ENCODE peak calls at places on chromosomes 1 and 21, in eight cellular contexts. One of them, this sample, is unnamed.

GRCh38 chr1:9478021-9478420 is 61.2 kb upstream of the SLC25A33 start:
- DNase-seq in testis: no peak
- DNase-seq in K562: no peak
- DNase-seq in GM23248: no peak
- DNase-seq in thoracic aorta: no peak
- DNase-seq in tibial artery: no peak
- DNase-seq in body of pancreas: no peak
- DNase-seq in naive thymus-derived CD4-positive, alpha-beta T cell: no peak
- DNase-seq in this sample: no peak

GRCh38 chr21:40074198-40074597 is 207.0 kb downstream of the PCP4 start:
- DNase-seq in testis: no peak
- DNase-seq in K562: no peak
- DNase-seq in GM23248: no peak
- DNase-seq in thoracic aorta: no peak
- DNase-seq in tibial artery: no peak
- DNase-seq in body of pancreas: no peak
- DNase-seq in naive thymus-derived CD4-positive, alpha-beta T cell: no peak
- DNase-seq in this sample: no peak

GRCh38 chr1:248231117-248231516 is at the start of gene OR2M4:
- DNase-seq in testis: no peak
- DNase-seq in K562: no peak
- DNase-seq in GM23248: no peak
- DNase-seq in thoracic aorta: no peak
- DNase-seq in tibial artery: no peak
- DNase-seq in body of pancreas: no peak
- DNase-seq in naive thymus-derived CD4-positive, alpha-beta T cell: no peak
- DNase-seq in this sample: no peak

GRCh38 chr21:39051561-39051949 is 131.7 kb downstream of the PSMG1 start:
- DNase-seq in testis: no peak
- DNase-seq in K562: no peak
- DNase-seq in GM23248: peak; percentile 93
- DNase-seq in thoracic aorta: no peak
- DNase-seq in tibial artery: no peak
- DNase-seq in body of pancreas: no peak
- DNase-seq in naive thymus-derived CD4-positive, alpha-beta T cell: no peak
- DNase-seq in this sample: peak; percentile 37

GRCh38 chr1:7703321-7704213 is 67.5 kb upstream of the VAMP3 start:
- DNase-seq in testis: peak; percentile 40
- DNase-seq in K562: peak; percentile 26
- DNase-seq in GM23248: no peak
- DNase-seq in thoracic aorta: no peak
- DNase-seq in tibial artery: no peak
- DNase-seq in body of pancreas: peak; percentile 35
- DNase-seq in naive thymus-derived CD4-positive, alpha-beta T cell: no peak
- DNase-seq in this sample: no peak

GRCh38 chr1:17156108-17156507 is 36.9 kb upstream of the PADI2 start:
- DNase-seq in testis: peak; percentile 62
- DNase-seq in K562: no peak
- DNase-seq in GM23248: peak; percentile 14
- DNase-seq in thoracic aorta: no peak
- DNase-seq in tibial artery: no peak
- DNase-seq in body of pancreas: no peak
- DNase-seq in naive thymus-derived CD4-positive, alpha-beta T cell: no peak
- DNase-seq in this sample: no peak

GRCh38 chr1:171966426-171967220 is 125.3 kb downstream of the DNM3 start:
- DNase-seq in testis: no peak
- DNase-seq in K562: no peak
- DNase-seq in GM23248: peak; percentile 1
- DNase-seq in thoracic aorta: no peak
- DNase-seq in tibial artery: no peak
- DNase-seq in body of pancreas: no peak
- DNase-seq in naive thymus-derived CD4-positive, alpha-beta T cell: no peak
- DNase-seq in this sample: no peak

GRCh38 chr1:40772146-40772770 is 11.3 kb upstream of the KCNQ4 start:
- DNase-seq in testis: no peak
- DNase-seq in K562: no peak
- DNase-seq in GM23248: no peak
- DNase-seq in thoracic aorta: no peak
- DNase-seq in tibial artery: no peak
- DNase-seq in body of pancreas: no peak
- DNase-seq in naive thymus-derived CD4-positive, alpha-beta T cell: no peak
- DNase-seq in this sample: no peak

GRCh38 chr1:186757851-186758250 is 70.9 kb upstream of the PLA2G4A start:
- DNase-seq in testis: no peak
- DNase-seq in K562: no peak
- DNase-seq in GM23248: no peak
- DNase-seq in thoracic aorta: no peak
- DNase-seq in tibial artery: no peak
- DNase-seq in body of pancreas: no peak
- DNase-seq in naive thymus-derived CD4-positive, alpha-beta T cell: no peak
- DNase-seq in this sample: no peak

GRCh38 chr1:4654764-4655673 is 610 bp downstream of the AJAP1 start:
- DNase-seq in testis: no peak
- DNase-seq in K562: no peak
- DNase-seq in GM23248: peak; percentile 20
- DNase-seq in thoracic aorta: no peak
- DNase-seq in tibial artery: no peak
- DNase-seq in body of pancreas: no peak
- DNase-seq in naive thymus-derived CD4-positive, alpha-beta T cell: no peak
- DNase-seq in this sample: no peak

GRCh38 chr1:233107130-233107529 is 156.7 kb downstream of the NTPCR start:
- DNase-seq in testis: no peak
- DNase-seq in K562: no peak
- DNase-seq in GM23248: peak; percentile 20
- DNase-seq in thoracic aorta: no peak
- DNase-seq in tibial artery: no peak
- DNase-seq in body of pancreas: no peak
- DNase-seq in naive thymus-derived CD4-positive, alpha-beta T cell: no peak
- DNase-seq in this sample: no peak

GRCh38 chr1:8012955-8013354 is 13.2 kb downstream of the ERRFI1 start:
- DNase-seq in testis: no peak
- DNase-seq in K562: no peak
- DNase-seq in GM23248: no peak
- DNase-seq in thoracic aorta: no peak
- DNase-seq in tibial artery: no peak
- DNase-seq in body of pancreas: no peak
- DNase-seq in naive thymus-derived CD4-positive, alpha-beta T cell: no peak
- DNase-seq in this sample: no peak

GRCh38 chr1:73914994-73915393 is 283.0 kb downstream of the LRRIQ3 start:
- DNase-seq in testis: no peak
- DNase-seq in K562: no peak
- DNase-seq in GM23248: no peak
- DNase-seq in thoracic aorta: no peak
- DNase-seq in tibial artery: no peak
- DNase-seq in body of pancreas: no peak
- DNase-seq in naive thymus-derived CD4-positive, alpha-beta T cell: no peak
- DNase-seq in this sample: no peak

GRCh38 chr1:182962554-182963115 is 9.7 kb upstream of the SHCBP1L start:
- DNase-seq in testis: peak; percentile 88
- DNase-seq in K562: peak; percentile 86
- DNase-seq in GM23248: peak; percentile 97
- DNase-seq in thoracic aorta: peak; percentile 43
- DNase-seq in tibial artery: peak; percentile 83
- DNase-seq in body of pancreas: peak; percentile 76
- DNase-seq in naive thymus-derived CD4-positive, alpha-beta T cell: no peak
- DNase-seq in this sample: peak; percentile 83

GRCh38 chr21:20971296-20971921 is 26.8 kb upstream of the NCAM2 start:
- DNase-seq in testis: peak; percentile 78
- DNase-seq in K562: peak; percentile 59
- DNase-seq in GM23248: peak; percentile 76
- DNase-seq in thoracic aorta: no peak
- DNase-seq in tibial artery: no peak
- DNase-seq in body of pancreas: peak; percentile 41
- DNase-seq in naive thymus-derived CD4-positive, alpha-beta T cell: no peak
- DNase-seq in this sample: peak; percentile 57

GRCh38 chr1:79042117-79042516 is 35.6 kb upstream of the ADGRL4 start:
- DNase-seq in testis: no peak
- DNase-seq in K562: no peak
- DNase-seq in GM23248: peak; percentile 79
- DNase-seq in thoracic aorta: no peak
- DNase-seq in tibial artery: no peak
- DNase-seq in body of pancreas: no peak
- DNase-seq in naive thymus-derived CD4-positive, alpha-beta T cell: no peak
- DNase-seq in this sample: no peak

GRCh38 chr1:222817529-222817928 is 2.7 kb downstream of the DISP1 start:
- DNase-seq in testis: no peak
- DNase-seq in K562: no peak
- DNase-seq in GM23248: peak; percentile 96
- DNase-seq in thoracic aorta: peak; percentile 16
- DNase-seq in tibial artery: no peak
- DNase-seq in body of pancreas: no peak
- DNase-seq in naive thymus-derived CD4-positive, alpha-beta T cell: no peak
- DNase-seq in this sample: peak; percentile 94

GRCh38 chr1:8075511-8076051 is 49.5 kb upstream of the ERRFI1 start:
- DNase-seq in testis: no peak
- DNase-seq in K562: no peak
- DNase-seq in GM23248: peak; percentile 12
- DNase-seq in thoracic aorta: no peak
- DNase-seq in tibial artery: no peak
- DNase-seq in body of pancreas: no peak
- DNase-seq in naive thymus-derived CD4-positive, alpha-beta T cell: no peak
- DNase-seq in this sample: no peak

GRCh38 chr1:245370905-245371581 is 216.3 kb downstream of the KIF26B start:
- DNase-seq in testis: peak; percentile 68
- DNase-seq in K562: no peak
- DNase-seq in GM23248: no peak
- DNase-seq in thoracic aorta: no peak
- DNase-seq in tibial artery: no peak
- DNase-seq in body of pancreas: no peak
- DNase-seq in naive thymus-derived CD4-positive, alpha-beta T cell: no peak
- DNase-seq in this sample: no peak

GRCh38 chr21:42524341-42525227 is 10.9 kb downstream of the SLC37A1 start:
- DNase-seq in testis: peak; percentile 67
- DNase-seq in K562: no peak
- DNase-seq in GM23248: peak; percentile 39
- DNase-seq in thoracic aorta: peak; percentile 41
- DNase-seq in tibial artery: peak; percentile 69
- DNase-seq in body of pancreas: no peak
- DNase-seq in naive thymus-derived CD4-positive, alpha-beta T cell: no peak
- DNase-seq in this sample: peak; percentile 15

GRCh38 chr1:98700228-98700627 is 38.7 kb downstream of the SNX7 start:
- DNase-seq in testis: no peak
- DNase-seq in K562: no peak
- DNase-seq in GM23248: no peak
- DNase-seq in thoracic aorta: no peak
- DNase-seq in tibial artery: no peak
- DNase-seq in body of pancreas: no peak
- DNase-seq in naive thymus-derived CD4-positive, alpha-beta T cell: no peak
- DNase-seq in this sample: no peak

GRCh38 chr1:215284966-215285365 is 202.4 kb downstream of the KCNK2 start:
- DNase-seq in testis: no peak
- DNase-seq in K562: no peak
- DNase-seq in GM23248: no peak
- DNase-seq in thoracic aorta: no peak
- DNase-seq in tibial artery: no peak
- DNase-seq in body of pancreas: no peak
- DNase-seq in naive thymus-derived CD4-positive, alpha-beta T cell: no peak
- DNase-seq in this sample: no peak

GRCh38 chr1:43554444-43554992 is 23.8 kb downstream of the PTPRF start:
- DNase-seq in testis: no peak
- DNase-seq in K562: peak; percentile 67
- DNase-seq in GM23248: peak; percentile 76
- DNase-seq in thoracic aorta: no peak
- DNase-seq in tibial artery: no peak
- DNase-seq in body of pancreas: no peak
- DNase-seq in naive thymus-derived CD4-positive, alpha-beta T cell: peak; percentile 14
- DNase-seq in this sample: peak; percentile 50

DNA sequence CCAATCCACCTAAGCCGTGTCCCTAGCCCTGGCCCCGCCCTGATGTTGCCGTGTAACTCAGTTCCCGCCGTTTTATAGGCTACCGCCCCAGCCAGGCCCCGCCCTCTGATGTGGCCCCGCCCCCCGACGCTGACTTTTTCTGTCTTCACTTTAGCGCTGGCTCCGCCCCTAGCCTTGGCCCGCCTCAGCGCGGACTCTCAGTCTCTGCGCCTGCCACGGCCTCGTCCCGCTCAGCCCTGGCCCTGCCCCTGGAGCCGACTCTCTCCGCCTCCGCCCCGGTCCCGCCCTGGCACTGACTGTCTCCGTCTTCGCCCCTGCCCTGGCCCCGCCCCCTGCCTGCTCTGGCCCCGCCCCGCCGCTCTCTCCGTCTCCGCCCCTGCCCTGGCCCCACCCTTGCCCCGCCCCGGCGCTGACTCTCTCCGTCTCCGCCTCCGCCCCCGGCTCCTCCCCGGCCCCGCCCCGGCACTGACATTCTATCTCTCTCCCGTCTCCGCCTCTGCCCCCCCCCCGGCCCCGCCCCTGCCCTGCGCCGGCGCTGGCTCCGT is 5.2 kb downstream of the MATN1 start:
- DNase-seq in testis: peak; percentile 98
- DNase-seq in K562: peak; percentile 100
- DNase-seq in GM23248: peak; percentile 99
- DNase-seq in thoracic aorta: peak; percentile 98
- DNase-seq in tibial artery: peak; percentile 99
- DNase-seq in body of pancreas: peak; percentile 99
- DNase-seq in naive thymus-derived CD4-positive, alpha-beta T cell: peak; percentile 99
- DNase-seq in this sample: peak; percentile 97
- H3K4me3 ChIP-seq in testis: peak overlapping the region; percentile 60
- H3K4me3 ChIP-seq in K562: peak overlapping the region; percentile 42
- H3K4me3 ChIP-seq in GM23248: peak overlapping the region; percentile 67
- H3K4me3 ChIP-seq in thoracic aorta: peak overlapping the region; percentile 67
- H3K4me3 ChIP-seq in tibial artery: peak overlapping the region; percentile 46
- H3K4me3 ChIP-seq in body of pancreas: no peak overlapping the region
- H3K4me3 ChIP-seq in naive thymus-derived CD4-positive, alpha-beta T cell: peak overlapping the region; percentile 58
- H3K4me3 ChIP-seq in this sample: peak overlapping the region; percentile 42

GRCh38 chr1:77829851-77830250 is 50.4 kb downstream of the MIGA1 start:
- DNase-seq in testis: no peak
- DNase-seq in K562: no peak
- DNase-seq in GM23248: no peak
- DNase-seq in thoracic aorta: no peak
- DNase-seq in tibial artery: no peak
- DNase-seq in body of pancreas: no peak
- DNase-seq in naive thymus-derived CD4-positive, alpha-beta T cell: no peak
- DNase-seq in this sample: no peak
- H3K36me3 ChIP-seq in testis: no peaks in the 10 kb centered on the region
- H3K36me3 ChIP-seq in K562: no peaks in the 10 kb centered on the region
- H3K36me3 ChIP-seq in GM23248: no peaks in the 10 kb centered on the region
- H3K36me3 ChIP-seq in thoracic aorta: no peaks in the 10 kb centered on the region
- H3K36me3 ChIP-seq in tibial artery: no peaks in the 10 kb centered on the region
- H3K36me3 ChIP-seq in body of pancreas: no peaks in the 10 kb centered on the region
- H3K36me3 ChIP-seq in naive thymus-derived CD4-positive, alpha-beta T cell: no peaks in the 10 kb centered on the region
- H3K36me3 ChIP-seq in this sample: no peaks in the 10 kb centered on the region

DNA sequence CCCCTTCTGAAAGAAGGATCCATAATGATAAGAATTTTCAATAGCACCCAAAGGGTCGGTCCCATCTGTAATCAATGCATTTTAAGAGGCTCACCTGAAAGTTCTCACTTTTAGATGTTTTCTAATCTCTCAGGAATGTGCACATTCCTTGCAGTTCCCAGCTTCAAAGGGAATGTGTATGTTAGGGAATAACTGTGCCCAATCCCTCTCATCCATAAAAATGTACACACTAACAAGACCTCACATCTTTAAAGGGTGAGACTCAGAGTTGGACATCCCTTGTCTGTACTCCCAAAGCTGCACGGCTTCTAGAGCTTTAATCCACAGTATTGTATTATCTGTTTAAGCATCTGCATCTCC is 9.4 kb upstream of the CCN1 start:
- DNase-seq in testis: no peak
- DNase-seq in K562: no peak
- DNase-seq in GM23248: no peak
- DNase-seq in thoracic aorta: no peak
- DNase-seq in tibial artery: no peak
- DNase-seq in body of pancreas: no peak
- DNase-seq in naive thymus-derived CD4-positive, alpha-beta T cell: no peak
- DNase-seq in this sample: no peak
- H3K27me3 ChIP-seq in testis: no peaks in the 10 kb centered on the region
- H3K27me3 ChIP-seq in K562: peaks cover 2% of the 10 kb centered on the region
- H3K27me3 ChIP-seq in GM23248: no peaks in the 10 kb centered on the region
- H3K27me3 ChIP-seq in thoracic aorta: no peaks in the 10 kb centered on the region
- H3K27me3 ChIP-seq in tibial artery: no peaks in the 10 kb centered on the region
- H3K27me3 ChIP-seq in body of pancreas: no peaks in the 10 kb centered on the region
- H3K27me3 ChIP-seq in naive thymus-derived CD4-positive, alpha-beta T cell: no peaks in the 10 kb centered on the region
- H3K27me3 ChIP-seq in this sample: no peaks in the 10 kb centered on the region

GRCh38 chr1:25862785-25863485 is 3.7 kb upstream of the AUNIP start:
- DNase-seq in testis: peak; percentile 13
- DNase-seq in K562: no peak
- DNase-seq in GM23248: no peak
- DNase-seq in thoracic aorta: no peak
- DNase-seq in tibial artery: no peak
- DNase-seq in body of pancreas: no peak
- DNase-seq in naive thymus-derived CD4-positive, alpha-beta T cell: no peak
- DNase-seq in this sample: no peak
- H3K4me3 ChIP-seq in testis: no peak overlapping the region
- H3K4me3 ChIP-seq in K562: no peak overlapping the region
- H3K4me3 ChIP-seq in GM23248: no peak overlapping the region
- H3K4me3 ChIP-seq in thoracic aorta: no peak overlapping the region
- H3K4me3 ChIP-seq in tibial artery: no peak overlapping the region
- H3K4me3 ChIP-seq in body of pancreas: no peak overlapping the region
- H3K4me3 ChIP-seq in naive thymus-derived CD4-positive, alpha-beta T cell: no peak overlapping the region
- H3K4me3 ChIP-seq in this sample: no peak overlapping the region